ENCODE peak calls at places on chromosomes 7 and 10, in six cellular contexts. J is MCF 10A, E is hepatocyte, X is HCT116, U is GM12865, R is kidney. G is an unnamed sample.

GRCh38 chr10:100186813-100187212 is 984 bp upstream of the ERLIN1 start:
- DNase-seq in J (peak; percentile 4), E (no peak), U (peak; percentile 44), X (peak; percentile 16), R (peak; percentile 69), G (no peak)

GRCh38 chr10:21519981-21520436 is 5.5 kb downstream of the SKIDA1 start:
- DNase-seq in R (no peak), X (no peak), U (peak; percentile 49), E (peak; percentile 44), J (no peak), G (no peak)

GRCh38 chr7:70298780-70299446 is 700.6 kb downstream of the AUTS2 start:
- DNase-seq in J (no peak), R (no peak), U (no peak), X (no peak), E (no peak), G (no peak)

GRCh38 chr10:34252111-34252510 is 563.0 kb downstream of the PARD3 start:
- DNase-seq in E (peak; percentile 41), U (no peak), X (peak; percentile 28), R (no peak), J (peak; percentile 20), G (no peak)

GRCh38 chr7:1540391-1541271 is 10.1 kb downstream of the MAFK start:
- DNase-seq in J (no peak), E (no peak), X (no peak), U (no peak), R (peak; percentile 76), G (peak; percentile 43)

GRCh38 chr7:131072505-131073091 is 255.1 kb upstream of the MKLN1 start:
- DNase-seq in X (no peak), U (peak; percentile 21), J (peak; percentile 18), R (no peak), E (no peak), G (no peak)

GRCh38 chr7:11716185-11716584 is 115.8 kb downstream of the THSD7A start:
- DNase-seq in X (peak; percentile 16), E (no peak), R (peak; percentile 49), J (peak; percentile 75), U (no peak), G (no peak)

GRCh38 chr10:71837085-71837827 is 13.8 kb downstream of the PSAP start:
- DNase-seq in U (peak; percentile 47), X (no peak), J (peak; percentile 27), R (peak; percentile 74), E (no peak), G (no peak)

GRCh38 chr7:112272921-112273561 is 66.5 kb downstream of the ZNF277 start:
- DNase-seq in U (peak; percentile 33), J (peak; percentile 23), R (no peak), E (no peak), X (no peak), G (peak; percentile 56)

GRCh38 chr7:143372070-143372469 is 9.1 kb upstream of the ZYX start:
- DNase-seq in E (no peak), X (no peak), J (peak; percentile 96), U (no peak), R (peak; percentile 59), G (peak; percentile 72)

GRCh38 chr7:1016577-1017531 is 27.5 kb upstream of the GPR146 start:
- DNase-seq in U (no peak), X (no peak), E (no peak), J (no peak), R (peak; percentile 67), G (no peak)

GRCh38 chr7:36054642-36055041 is 98.4 kb upstream of the EEPD1 start:
- DNase-seq in R (no peak), U (no peak), J (no peak), X (no peak), E (no peak), G (no peak)

GRCh38 chr10:75297021-75297599 is 61.4 kb upstream of the COMTD1 start:
- DNase-seq in X (no peak), R (no peak), E (no peak), J (no peak), U (no peak), G (no peak)

GRCh38 chr7:84811427-84811826 is 375.4 kb downstream of the SEMA3D start:
- DNase-seq in E (no peak), R (no peak), X (no peak), J (no peak), U (no peak), G (no peak)

GRCh38 chr7:102215281-102215680 is 71.4 kb upstream of the SH2B2 start:
- DNase-seq in X (no peak), J (no peak), U (no peak), R (no peak), E (no peak), G (no peak)

GRCh38 chr10:61733358-61733940 is 70.7 kb downstream of the CABCOCO1 start:
- DNase-seq in E (peak; percentile 71), X (peak; percentile 47), J (peak; percentile 59), R (no peak), U (peak; percentile 33), G (no peak)

GRCh38 chr10:13352519-13352918 is 4.4 kb upstream of the SEPHS1 start:
- DNase-seq in R (no peak), X (no peak), U (peak; percentile 62), E (no peak), J (peak; percentile 9), G (no peak)

GRCh38 chr10:104337527-104337984 is 709 bp downstream of the ITPRIP start:
- DNase-seq in E (no peak), X (no peak), R (no peak), J (no peak), U (peak; percentile 73), G (peak; percentile 73)

GRCh38 chr7:138015096-138015495 is 13.2 kb upstream of the CREB3L2 start:
- DNase-seq in U (no peak), R (no peak), E (no peak), J (no peak), X (no peak), G (no peak)

GRCh38 chr7:100887186-100887954 is 2.1 kb downstream of the UFSP1 start:
- DNase-seq in J (no peak), E (no peak), X (no peak), R (peak; percentile 78), U (peak; percentile 86), G (peak; percentile 73)

GRCh38 chr7:43666938-43667337 is 62.4 kb downstream of the COA1 start:
- DNase-seq in X (no peak), U (no peak), E (no peak), R (no peak), J (no peak), G (no peak)

GRCh38 chr7:43664681-43665080 is 64.6 kb downstream of the COA1 start:
- DNase-seq in E (no peak), R (no peak), X (no peak), U (no peak), J (no peak), G (no peak)

GRCh38 chr7:43671520-43671919 is 57.8 kb downstream of the COA1 start:
- DNase-seq in X (no peak), E (no peak), J (no peak), R (no peak), U (no peak), G (no peak)

GRCh38 chr7:43669286-43670081 is 59.8 kb downstream of the COA1 start:
- DNase-seq in U (no peak), J (no peak), E (no peak), R (no peak), X (no peak), G (no peak)

DNA sequence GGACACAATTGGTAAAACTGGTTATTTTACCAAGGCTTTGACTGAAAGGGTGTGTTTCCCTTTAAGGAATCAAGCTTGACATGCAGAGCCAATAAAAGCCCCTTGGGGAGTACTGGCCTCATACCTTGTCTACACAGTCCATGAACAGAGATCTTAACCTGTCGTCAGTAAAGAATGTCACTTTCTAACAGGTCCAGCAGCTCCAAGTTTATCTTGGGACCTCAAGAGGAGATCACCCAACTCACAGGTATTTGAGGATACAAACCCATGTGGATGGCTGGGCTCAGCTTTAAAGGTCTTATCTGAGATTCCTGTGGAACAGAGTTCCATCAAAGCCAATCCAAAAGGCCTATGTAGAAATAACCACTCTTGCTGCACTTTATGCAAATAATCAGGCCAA is 61.3 kb downstream of the COA1 start:
- DNase-seq in U (no peak), J (no peak), X (no peak), E (no peak), R (no peak), G (no peak)
- TF ChIP-seq CTCF in U (no peak), J (no peak), X (no peak), E (no peak), R (no peak), G (no peak)

DNA sequence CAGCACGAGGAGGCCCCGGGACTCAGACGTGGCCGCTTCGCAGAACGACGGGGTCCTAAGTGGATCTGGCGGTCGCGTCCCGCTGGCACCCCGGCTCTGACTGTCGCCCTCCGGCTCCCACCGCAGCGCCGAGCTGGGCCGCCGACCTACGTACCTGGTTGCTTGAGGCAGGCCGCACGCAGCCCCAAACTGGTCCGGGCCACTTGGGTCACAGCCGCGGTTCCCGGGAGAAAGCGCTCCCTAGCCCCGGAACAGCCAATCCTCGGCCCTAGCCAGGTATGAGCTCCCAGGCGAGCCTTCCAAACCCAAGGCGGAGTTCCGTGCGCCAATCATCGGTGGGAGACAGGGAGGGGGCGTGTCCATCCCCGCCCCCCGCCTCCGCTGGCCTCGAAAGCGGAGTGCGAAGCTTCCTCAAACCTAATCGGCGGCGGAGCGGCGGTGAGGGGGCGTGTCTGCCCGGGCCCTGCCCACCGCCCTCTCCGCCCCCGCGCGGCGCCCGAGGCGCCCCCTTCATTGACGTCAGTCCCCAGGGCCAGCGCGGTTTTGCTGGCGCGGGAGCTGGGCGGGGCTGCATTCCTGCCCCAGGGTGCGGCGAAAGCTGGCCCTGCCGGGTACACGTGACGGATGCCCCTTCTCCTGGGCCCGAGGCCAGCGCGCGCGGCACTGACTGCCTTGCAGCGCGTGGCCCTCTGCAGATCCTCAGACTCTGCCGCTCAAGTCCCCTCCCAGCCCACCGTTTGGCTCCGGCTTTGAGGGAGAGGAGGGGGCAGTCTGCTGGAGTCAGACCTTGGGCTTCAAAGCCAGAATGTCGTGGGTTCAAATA is at the start of gene AVPI1:
- DNase-seq in U (peak; percentile 96), R (peak; percentile 99), X (peak; percentile 96), J (peak; percentile 99), E (peak; percentile 99), G (peak; percentile 98)
- TF ChIP-seq CTCF in U (no peak), R (no peak), X (no peak), J (no peak), E (no peak), G (no peak)

DNA sequence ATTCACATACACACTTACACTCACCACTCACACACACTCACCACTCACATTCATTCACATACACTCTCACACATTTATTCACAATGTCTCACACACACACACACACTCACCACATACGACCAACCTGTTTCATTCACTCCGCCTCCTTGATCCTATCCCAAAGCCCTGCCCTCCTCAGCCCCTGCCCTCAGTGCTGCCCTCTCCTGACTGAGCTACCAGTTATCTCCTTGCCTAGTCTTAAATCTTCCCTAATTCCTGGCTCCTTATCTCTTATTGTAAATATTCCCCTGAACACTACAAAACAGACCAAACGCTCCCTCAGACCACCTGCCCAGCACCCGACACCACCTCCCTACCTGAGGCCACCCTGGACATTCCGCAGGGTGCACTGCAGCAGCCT is 26.1 kb upstream of the C10orf120 start:
- DNase-seq in E (no peak), U (no peak), R (no peak), J (peak; percentile 14), X (peak; percentile 34), G (no peak)
- TF ChIP-seq CTCF in E (no peak), U (no peak), R (no peak), J (peak; percentile 12), X (peak; percentile 73), G (no peak)

DNA sequence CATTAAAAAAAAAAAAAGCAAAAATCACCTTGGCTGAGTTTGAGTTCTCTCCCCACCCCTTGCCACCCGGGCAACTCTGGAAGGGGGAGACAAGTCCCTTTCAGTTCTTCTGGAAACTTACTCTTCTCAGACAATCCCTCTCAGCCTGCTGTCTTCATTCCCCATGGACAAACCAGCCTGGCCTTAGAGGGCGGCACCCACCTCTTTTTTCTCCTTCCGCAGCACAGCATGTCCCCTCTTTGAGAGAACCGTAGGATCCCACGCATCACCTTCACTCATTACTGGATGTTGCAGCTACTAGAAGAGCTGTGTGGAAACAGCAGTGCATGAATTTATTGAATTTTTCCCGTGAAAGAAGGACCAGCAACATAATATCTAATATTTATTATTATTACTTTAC is 500.9 kb upstream of the CELF2 start:
- DNase-seq in R (no peak), E (no peak), U (no peak), X (no peak), J (no peak), G (no peak)
- TF ChIP-seq CTCF in R (no peak), E (no peak), U (no peak), X (no peak), J (no peak), G (no peak)